ENCODE peak calls at places on chromosomes 3 and 15, in five cellular contexts. Y is H7, T is kidney epithelial cell, I is body of pancreas, V is cardiac muscle cell. D is an unnamed sample. For H3K27me3, the result is how much of the 10 kb centered on the place peaks cover.

GRCh38 chr15:60734846-60735245 is 255.9 kb upstream of the ICE2 start:
- DNase-seq in Y (no peak), T (no peak), I (no peak), V (no peak), D (peak)

GRCh38 chr15:76953913-76954312 is 22.4 kb downstream of the RCN2 start:
- DNase-seq in Y (no peak), T (no peak), I (no peak), V (no peak), D (peak)

GRCh38 chr3:27368831-27369607 is at the start of gene NEK10:
- DNase-seq in Y (peak), T (peak), I (peak), V (peak), D (peak)

GRCh38 chr15:29268706-29269484 is 727 bp downstream of the NSMCE3 start:
- DNase-seq in Y (peak), T (no peak), I (peak), V (peak), D (peak)

GRCh38 chr3:115922681-115923347 is 299.5 kb downstream of the GAP43 start:
- DNase-seq in Y (peak), T (no peak), I (no peak), V (peak), D (peak)

GRCh38 chr3:11567516-11568467 is 75.9 kb downstream of the VGLL4 start:
- DNase-seq in Y (peak), T (peak), I (no peak), V (peak), D (no peak)

GRCh38 chr15:74616020-74616939 is 644 bp downstream of the CLK3 start:
- DNase-seq in Y (peak), T (no peak), I (peak), V (peak), D (peak)

GRCh38 chr3:21618695-21619094 is 132.3 kb downstream of the ZNF385D start:
- DNase-seq in Y (no peak), T (no peak), I (no peak), V (no peak), D (no peak)

GRCh38 chr15:31361764-31362120 is 35.1 kb downstream of the KLF13 start:
- DNase-seq in Y (peak), T (no peak), I (no peak), V (peak), D (no peak)

GRCh38 chr15:89104172-89104564 is 15.9 kb downstream of the ABHD2 start:
- DNase-seq in Y (no peak), T (no peak), I (no peak), V (peak), D (no peak)

GRCh38 chr3:193951859-193952258 is 184.1 kb upstream of the HES1 start:
- DNase-seq in Y (no peak), T (no peak), I (no peak), V (no peak), D (no peak)

GRCh38 chr15:34951993-34952392 is 17.5 kb downstream of the AQR start:
- DNase-seq in Y (no peak), T (no peak), I (no peak), V (peak), D (no peak)

GRCh38 chr3:47897954-47898353 is 95.0 kb downstream of the DHX30 start:
- DNase-seq in Y (no peak), T (no peak), I (no peak), V (no peak), D (no peak)

GRCh38 chr3:133914839-133915600 is 19.3 kb upstream of the RAB6B start:
- DNase-seq in Y (no peak), T (no peak), I (no peak), V (no peak), D (no peak)

GRCh38 chr3:132629928-132630327 is 29.7 kb downstream of the ACAD11 start:
- DNase-seq in Y (no peak), T (no peak), I (no peak), V (peak), D (no peak)

GRCh38 chr15:78200276-78200930 is 34.0 kb downstream of the ACSBG1 start:
- DNase-seq in Y (no peak), T (no peak), I (peak), V (no peak), D (no peak)

GRCh38 chr3:103218146-103218545 is 783.3 kb downstream of the ZPLD1 start:
- DNase-seq in Y (no peak), T (no peak), I (no peak), V (no peak), D (no peak)

GRCh38 chr3:31770822-31771326 is 210.2 kb downstream of the OSBPL10 start:
- DNase-seq in Y (no peak), T (no peak), I (no peak), V (peak), D (no peak)

GRCh38 chr15:93037341-93038063 is 51.5 kb downstream of the RGMA start:
- DNase-seq in Y (peak), T (no peak), I (no peak), V (peak), D (no peak)

GRCh38 chr3:146747928-146748327 is 142.8 kb upstream of the PLSCR5 start:
- DNase-seq in Y (no peak), T (no peak), I (no peak), V (peak), D (no peak)

GRCh38 chr3:30751610-30752299 is 142.7 kb downstream of the GADL1 start:
- DNase-seq in Y (peak), T (no peak), I (peak), V (peak), D (no peak)

GRCh38 chr3:116188231-116188785 is 257.0 kb downstream of the LSAMP start:
- DNase-seq in Y (no peak), T (no peak), I (no peak), V (no peak), D (no peak)

GRCh38 chr15:69141286-69141701 is 19.1 kb upstream of the GLCE start:
- DNase-seq in Y (no peak), T (no peak), I (no peak), V (no peak), D (no peak)

GRCh38 chr3:30293621-30294240 is 312.7 kb upstream of the TGFBR2 start:
- DNase-seq in Y (no peak), T (no peak), I (no peak), V (peak), D (no peak)

GRCh38 chr3:72728958-72729467 is 119.2 kb downstream of the SHQ1 start:
- DNase-seq in Y (peak), T (no peak), I (no peak), V (no peak), D (no peak)

GRCh38 chr3:49607105-49607591 is 52.9 kb downstream of the BSN start:
- DNase-seq in Y (no peak), T (no peak), I (no peak), V (no peak), D (no peak)

GRCh38 chr3:87766736-87767135 is 292.1 kb downstream of the CGGBP1 start:
- DNase-seq in Y (no peak), T (no peak), I (no peak), V (no peak), D (no peak)

GRCh38 chr3:169846458-169847193 is 23.1 kb downstream of the LRRC31 start:
- DNase-seq in Y (no peak), T (peak), I (no peak), V (peak), D (no peak)

GRCh38 chr3:115623414-115623868 is at the start of gene GAP43:
- DNase-seq in Y (peak), T (peak), I (peak), V (peak), D (no peak)

GRCh38 chr3:177197934-177198484 is 727 bp upstream of the TBL1XR1 start:
- DNase-seq in Y (no peak), T (no peak), I (no peak), V (no peak), D (no peak)

GRCh38 chr3:49248828-49249227 is 28.2 kb downstream of the C3orf62 start:
- DNase-seq in Y (no peak), T (no peak), I (no peak), V (peak), D (peak)

GRCh38 chr15:73239564-73240208 is 129.1 kb downstream of the HCN4 start:
- DNase-seq in Y (no peak), T (no peak), I (no peak), V (no peak), D (no peak)

GRCh38 chr3:115671761-115672455 is 48.6 kb downstream of the GAP43 start:
- DNase-seq in Y (no peak), T (no peak), I (no peak), V (no peak), D (no peak)

GRCh38 chr3:8759038-8759755 is 10.2 kb downstream of the OXTR start:
- DNase-seq in Y (no peak), T (no peak), I (no peak), V (no peak), D (no peak)

GRCh38 chr15:92006186-92007028 is 152.9 kb downstream of the SLCO3A1 start:
- DNase-seq in Y (no peak), T (no peak), I (no peak), V (no peak), D (no peak)

GRCh38 chr3:181906338-181906737 is 194.6 kb downstream of the SOX2 start:
- DNase-seq in Y (no peak), T (no peak), I (no peak), V (no peak), D (no peak)

GRCh38 chr15:72342385-72342784 is 22.4 kb upstream of the CELF6 start:
- DNase-seq in Y (peak), T (no peak), I (no peak), V (peak), D (peak)

GRCh38 chr15:98131924-98132323 is 171.4 kb downstream of the ARRDC4 start:
- DNase-seq in Y (no peak), T (no peak), I (no peak), V (no peak), D (no peak)
- H3K27me3 ChIP-seq in Y (under half), T (under half), I (under half), V (under half), D (under half)

GRCh38 chr15:23095796-23096195 is 40.8 kb downstream of the GOLGA6L1 start:
- DNase-seq in Y (no peak), T (no peak), I (no peak), V (no peak), D (no peak)
- H3K27me3 ChIP-seq in Y (under half), T (under half), I (under half), V (under half), D (under half)

GRCh38 chr3:128435058-128435457 is 31.6 kb downstream of the DNAJB8 start:
- DNase-seq in Y (peak), T (no peak), I (peak), V (no peak), D (no peak)
- H3K27me3 ChIP-seq in Y (under half), T (half or more), I (under half), V (half or more), D (under half)

GRCh38 chr15:96363692-96364091 is 33.2 kb downstream of the NR2F2 start:
- DNase-seq in Y (peak), T (no peak), I (no peak), V (no peak), D (no peak)

GRCh38 chr15:96366526-96366877 is 36.0 kb downstream of the NR2F2 start:
- DNase-seq in Y (peak), T (no peak), I (no peak), V (no peak), D (no peak)

GRCh38 chr15:96367436-96368200 is 37.1 kb downstream of the NR2F2 start:
- DNase-seq in Y (peak), T (no peak), I (no peak), V (no peak), D (no peak)

GRCh38 chr15:96362759-96363678 is 32.5 kb downstream of the NR2F2 start:
- DNase-seq in Y (peak), T (no peak), I (no peak), V (no peak), D (no peak)

GRCh38 chr15:96365781-96366525 is 35.5 kb downstream of the NR2F2 start:
- DNase-seq in Y (peak), T (no peak), I (no peak), V (no peak), D (no peak)
- H3K27me3 ChIP-seq in Y (half or more), T (under half), I (under half), V (half or more), D (under half)

GRCh38 chr3:39808467-39809180 is 785 bp upstream of the MYRIP start:
- DNase-seq in Y (peak), T (no peak), I (peak), V (peak), D (no peak)
- H3K27me3 ChIP-seq in Y (under half), T (under half), I (under half), V (half or more), D (under half)

DNA sequence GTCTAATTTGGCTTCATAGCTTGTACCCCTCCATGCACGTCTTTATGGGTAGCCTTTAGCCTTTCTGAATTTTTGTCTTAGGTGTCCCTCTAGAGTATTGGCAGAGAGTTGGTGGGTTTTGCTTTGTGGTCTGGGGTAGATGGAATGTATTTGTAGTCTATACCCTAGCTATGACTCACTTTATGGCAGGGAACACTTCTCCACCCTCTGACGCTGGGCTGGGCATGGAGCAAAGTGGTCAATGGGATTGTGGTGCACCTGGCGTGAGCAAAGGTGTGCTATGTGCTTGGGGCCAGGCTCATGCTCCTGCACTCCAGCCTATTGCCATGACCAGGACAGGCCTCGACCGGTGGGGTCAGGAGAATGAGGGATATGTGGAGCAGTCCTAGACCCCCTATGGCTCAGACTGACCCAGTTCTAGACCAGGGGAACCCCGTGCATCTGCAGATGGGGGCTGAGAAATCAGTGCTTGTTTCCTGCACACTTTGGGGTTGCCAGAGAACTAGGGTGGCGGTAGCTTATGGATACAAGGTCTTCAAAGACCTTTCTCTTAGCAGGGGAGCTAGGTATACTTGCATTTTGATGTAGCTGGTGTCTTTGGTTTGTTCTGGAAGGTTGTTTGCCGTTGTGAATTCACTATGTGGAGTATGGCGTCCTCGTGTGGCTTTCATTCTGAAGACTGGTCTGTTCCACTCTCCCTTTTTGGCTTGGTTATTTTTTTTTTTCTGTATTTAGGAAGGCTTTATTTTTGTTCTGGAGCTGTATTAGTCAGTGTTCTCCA is 49.4 kb upstream of the RPL32 start:
- DNase-seq in Y (no peak), T (no peak), I (no peak), V (no peak), D (no peak)
- H3K27me3 ChIP-seq in Y (under half), T (under half), I (under half), V (under half), D (under half)

DNA sequence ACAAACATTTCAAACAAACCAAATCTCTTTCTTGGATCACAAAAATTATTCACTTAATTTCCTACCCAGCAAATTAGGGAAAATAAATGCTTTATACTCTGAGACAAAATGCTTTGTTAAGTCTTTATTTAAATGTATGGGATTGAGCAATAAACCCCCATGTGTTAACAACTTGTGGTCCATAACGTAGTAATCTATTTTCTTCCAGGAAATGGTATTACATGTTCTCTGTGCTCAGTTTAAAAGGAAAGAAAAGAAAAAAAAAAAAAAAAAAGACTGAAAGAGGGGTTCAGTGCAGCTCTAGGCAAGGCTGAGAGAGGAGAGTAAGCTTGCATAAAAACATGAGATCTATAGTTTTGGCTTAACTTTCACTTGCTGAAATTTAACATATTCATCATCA is 102.3 kb downstream of the PIK3CB start:
- DNase-seq in Y (no peak), T (no peak), I (no peak), V (peak), D (no peak)
- H3K27me3 ChIP-seq in Y (under half), T (under half), I (under half), V (under half), D (under half)

GRCh38 chr3:37787027-37787868 is 74.4 kb upstream of the CTDSPL start:
- DNase-seq in Y (no peak), T (no peak), I (no peak), V (peak), D (no peak)
- H3K27me3 ChIP-seq in Y (under half), T (under half), I (under half), V (under half), D (under half)

DNA sequence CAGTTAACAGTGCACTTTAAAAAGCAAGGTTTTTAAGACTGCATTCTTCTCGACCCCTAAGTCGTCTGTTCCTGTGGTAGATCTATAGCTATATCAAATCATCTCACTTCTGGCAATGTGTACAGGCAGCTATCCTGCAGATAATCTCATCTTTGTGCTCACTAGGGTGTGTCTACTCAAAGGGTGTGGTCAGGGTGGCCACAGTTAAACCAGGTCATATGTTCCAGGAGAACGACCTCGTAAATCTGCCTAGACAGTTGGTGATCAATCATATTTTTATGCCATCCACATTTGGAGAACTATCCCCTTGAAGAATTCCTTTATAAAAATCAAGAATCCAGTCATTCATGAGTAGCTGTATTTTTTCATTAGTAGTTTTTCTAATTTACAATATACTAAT is 3.0 kb downstream of the VEPH1 start:
- DNase-seq in Y (no peak), T (no peak), I (no peak), V (no peak), D (no peak)
- H3K27me3 ChIP-seq in Y (under half), T (under half), I (under half), V (under half), D (under half)